ENCODE peak calls at places on chromosomes 5 and 9, in five cellular contexts. M is spleen, K is adrenal gland, A is endodermal cell, P is HAP-1. S is an unnamed sample. For H3K4me1, the result is how much of the 10 kb centered on the place peaks cover.

GRCh38 chr5:7856855-7857254 is 5.9 kb upstream of the CFAP90 start:
- DNase-seq in P (peak), A (peak), K (peak), M (no peak), S (peak)

GRCh38 chr9:137880160-137880975 is 2.8 kb downstream of the CACNA1B start:
- DNase-seq in K (no peak), A (no peak), M (no peak), P (no peak), S (no peak)

GRCh38 chr9:21770877-21771560 is 31.4 kb upstream of the MTAP start:
- DNase-seq in K (no peak), A (no peak), P (peak), M (no peak), S (no peak)

GRCh38 chr5:27313549-27313948 is 275.2 kb upstream of the CDH9 start:
- DNase-seq in M (no peak), P (no peak), K (no peak), A (no peak), S (no peak)

GRCh38 chr5:68418230-68418629 is 202.7 kb downstream of the PIK3R1 start:
- DNase-seq in A (no peak), K (no peak), M (no peak), P (no peak), S (no peak)

GRCh38 chr9:86557063-86557766 is 203.0 kb upstream of the TUT7 start:
- DNase-seq in A (no peak), P (no peak), M (no peak), K (no peak), S (no peak)

GRCh38 chr9:79170643-79171042 is 401.1 kb upstream of the TLE4 start:
- DNase-seq in M (no peak), A (no peak), P (no peak), K (no peak), S (no peak)

GRCh38 chr9:33676746-33677505 is 118.4 kb upstream of the PRSS3 start:
- DNase-seq in A (peak), K (peak), P (peak), M (peak), S (no peak)

GRCh38 chr5:131386779-131387178 is 122.9 kb downstream of the CDC42SE2 start:
- DNase-seq in K (no peak), A (no peak), M (no peak), P (no peak), S (no peak)

GRCh38 chr5:90191352-90192045 is 218.1 kb downstream of the CETN3 start:
- DNase-seq in A (no peak), P (no peak), M (no peak), K (no peak), S (no peak)

GRCh38 chr9:1960696-1961095 is 54.5 kb upstream of the SMARCA2 start:
- DNase-seq in P (no peak), M (no peak), A (no peak), K (no peak), S (no peak)

DNA sequence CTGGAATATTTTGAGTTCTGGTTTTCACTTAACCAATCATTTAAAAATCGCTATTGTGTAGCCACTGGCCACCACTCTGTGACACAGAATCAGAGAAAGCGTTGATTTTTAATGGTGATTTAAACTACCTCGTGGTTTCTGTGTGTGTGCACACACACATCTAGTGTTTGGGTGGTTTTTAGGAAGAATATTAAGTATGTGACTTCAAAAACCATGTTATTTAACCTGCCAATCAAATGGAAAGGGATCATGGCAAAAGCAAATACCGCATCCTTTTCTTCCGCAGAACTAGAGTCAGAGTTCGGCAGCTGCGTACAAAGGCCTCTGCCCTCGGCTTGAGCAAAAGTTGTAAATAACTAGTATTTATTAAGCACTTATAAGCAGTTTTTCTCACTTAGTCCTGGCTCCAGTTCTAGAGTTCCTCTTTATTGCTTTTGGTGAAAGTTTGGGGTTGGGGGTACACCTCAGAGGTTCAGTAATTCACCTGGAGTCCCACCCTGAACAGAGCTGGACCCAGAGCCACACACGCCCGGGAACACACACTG is 40.6 kb downstream of the HABP4 start:
- DNase-seq in M (no peak), K (no peak), P (no peak), A (no peak), S (no peak)
- H3K4me1 ChIP-seq in M (under half), K (under half), P (under half), A (under half), S (under half)

GRCh38 chr5:78662323-78662722 is 13.8 kb upstream of the LHFPL2 start:
- DNase-seq in P (no peak), A (no peak), M (no peak), K (no peak), S (no peak)
- H3K4me1 ChIP-seq in P (under half), A (under half), M (under half), K (under half), S (under half)

DNA sequence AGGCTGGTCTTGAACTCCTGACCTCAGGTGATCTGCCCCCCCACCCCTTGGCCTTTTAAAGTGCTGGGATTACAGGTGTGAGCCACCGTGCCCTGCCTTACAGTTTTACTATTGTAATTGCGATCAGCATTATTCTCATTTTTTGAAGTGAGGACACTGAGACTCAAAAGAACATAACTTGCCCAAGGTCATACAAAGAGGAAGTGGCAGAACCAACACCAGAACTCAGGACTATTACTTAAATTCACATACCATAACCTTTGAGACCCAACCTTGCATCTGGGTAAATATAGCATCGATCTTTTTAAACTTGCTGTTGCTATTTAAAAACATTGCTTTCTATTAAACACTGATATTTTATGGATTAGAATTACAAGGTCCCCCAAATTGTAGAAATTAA is 54.2 kb downstream of the FOXI1 start:
- DNase-seq in P (no peak), A (no peak), K (no peak), M (no peak), S (no peak)
- H3K4me1 ChIP-seq in P (under half), A (under half), K (under half), M (under half), S (under half)

GRCh38 chr5:178675922-178676321 is 49.1 kb upstream of the CLK4 start:
- DNase-seq in M (no peak), A (no peak), P (no peak), K (no peak), S (no peak)

GRCh38 chr5:178671745-178672144 is 44.9 kb upstream of the CLK4 start:
- DNase-seq in K (no peak), M (no peak), A (no peak), P (no peak), S (no peak)

GRCh38 chr5:178673801-178674200 is 47.0 kb upstream of the CLK4 start:
- DNase-seq in A (no peak), K (no peak), M (no peak), P (no peak), S (no peak)

GRCh38 chr5:178672635-178673034 is 45.8 kb upstream of the CLK4 start:
- DNase-seq in M (no peak), A (no peak), P (no peak), K (no peak), S (no peak)

DNA sequence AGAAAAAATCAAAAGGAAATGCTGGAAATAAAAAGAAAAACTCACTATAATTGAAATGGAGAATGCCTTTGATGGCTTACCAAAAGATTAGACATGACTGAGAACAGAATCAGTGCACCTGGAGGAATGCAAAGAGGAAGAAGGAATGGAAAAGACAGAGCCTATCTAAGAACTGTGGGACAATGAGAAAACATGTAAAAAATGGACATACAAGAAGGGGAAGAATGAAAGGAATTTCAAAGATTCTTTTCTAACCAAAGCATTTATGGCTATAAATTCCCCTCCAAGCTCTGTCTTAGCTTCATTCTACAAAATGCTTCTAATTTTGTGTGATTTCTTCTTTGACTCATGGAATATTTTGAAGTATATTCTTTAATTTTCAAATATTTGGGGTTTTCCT is 47.5 kb upstream of the CLK4 start:
- DNase-seq in K (no peak), A (no peak), P (no peak), M (no peak), S (no peak)
- H3K4me1 ChIP-seq in K (under half), A (under half), P (under half), M (under half), S (under half)

GRCh38 chr5:142671276-142671675 is 14.6 kb downstream of the FGF1 start:
- DNase-seq in M (no peak), K (no peak), P (no peak), A (no peak), S (no peak)

GRCh38 chr5:142667808-142668207 is 18.1 kb downstream of the FGF1 start:
- DNase-seq in M (no peak), K (no peak), A (peak), P (no peak), S (no peak)

GRCh38 chr5:142671801-142672200 is 14.1 kb downstream of the FGF1 start:
- DNase-seq in P (no peak), A (no peak), M (no peak), K (no peak), S (no peak)

GRCh38 chr5:142670811-142671210 is 15.1 kb downstream of the FGF1 start:
- DNase-seq in K (no peak), P (no peak), M (no peak), A (no peak), S (no peak)

GRCh38 chr5:142669479-142669878 is 16.4 kb downstream of the FGF1 start:
- DNase-seq in A (peak), P (no peak), M (no peak), K (no peak), S (no peak)
- H3K4me1 ChIP-seq in A (under half), P (under half), M (under half), K (under half), S (under half)

DNA sequence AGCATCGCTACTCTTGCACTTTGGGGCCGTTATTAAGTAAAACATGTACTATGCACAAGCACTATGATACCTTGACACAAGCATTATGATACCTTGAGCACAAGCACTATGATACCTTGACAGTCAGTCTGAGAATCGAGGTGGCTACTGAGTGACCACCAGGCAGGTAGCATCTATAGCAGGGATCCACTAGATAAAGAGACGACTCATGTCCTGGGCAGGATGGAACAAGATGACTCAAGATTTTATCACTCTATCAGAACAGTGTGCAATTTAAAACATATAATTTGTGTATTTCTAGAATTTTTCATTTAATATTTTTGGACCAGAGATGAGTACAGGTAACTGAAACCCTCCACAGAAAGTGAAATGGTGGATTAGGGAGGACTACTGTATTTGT is 16.9 kb downstream of the CHSY3 start:
- DNase-seq in K (no peak), M (no peak), P (no peak), A (no peak), S (no peak)
- H3K4me1 ChIP-seq in K (under half), M (under half), P (under half), A (under half), S (under half)

DNA sequence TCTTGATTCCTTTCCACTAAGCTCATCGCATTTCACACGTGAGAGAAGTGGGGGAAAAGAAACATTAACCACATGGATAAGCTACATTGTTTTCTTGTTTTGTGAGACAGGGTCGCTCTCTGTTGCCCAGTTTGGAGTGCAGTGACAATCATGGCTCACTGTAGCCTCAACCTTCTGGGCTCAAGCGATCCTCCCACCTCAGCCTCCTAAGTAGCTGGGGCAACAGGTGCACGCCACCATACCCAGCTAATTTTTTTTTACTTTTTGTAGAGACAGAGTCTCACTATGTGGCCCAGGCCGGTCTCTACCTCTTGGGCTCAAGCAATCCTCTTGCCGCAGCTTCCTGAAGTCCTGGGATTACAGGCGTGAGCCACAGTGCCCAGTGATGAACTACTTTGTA is 2.8 kb downstream of the OTULIN start:
- DNase-seq in A (no peak), M (no peak), K (no peak), P (no peak), S (no peak)
- H3K4me1 ChIP-seq in A (under half), M (half or more), K (under half), P (under half), S (under half)

DNA sequence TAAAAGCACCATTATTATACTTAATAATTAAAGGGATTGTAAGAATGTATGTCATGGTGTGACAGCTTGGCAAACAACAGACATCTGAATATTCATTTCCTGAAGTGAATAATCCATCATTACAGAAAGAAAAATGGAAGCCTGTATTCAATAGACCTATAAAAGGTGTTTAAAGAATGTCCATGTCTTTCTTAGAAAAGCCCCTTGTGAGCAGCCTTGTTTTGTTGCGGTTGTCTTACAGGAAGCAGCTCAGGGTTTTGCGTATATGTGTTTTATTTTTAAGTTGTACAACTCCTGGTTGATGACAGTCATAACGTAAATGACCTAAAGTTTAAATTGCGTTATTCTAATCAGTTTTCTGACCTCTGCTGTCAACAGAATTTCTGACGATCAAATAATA is 53.8 kb downstream of the CAST start:
- DNase-seq in K (no peak), A (no peak), P (no peak), M (no peak), S (no peak)
- H3K4me1 ChIP-seq in K (under half), A (under half), P (under half), M (half or more), S (under half)

GRCh38 chr5:149794338-149795023 is 64.4 kb downstream of the PPARGC1B start:
- DNase-seq in P (no peak), K (no peak), A (no peak), M (no peak), S (no peak)

GRCh38 chr5:149792963-149793362 is 62.9 kb downstream of the PPARGC1B start:
- DNase-seq in K (no peak), P (no peak), M (no peak), A (no peak), S (no peak)

GRCh38 chr5:149790276-149790675 is 60.2 kb downstream of the PPARGC1B start:
- DNase-seq in K (no peak), P (peak), M (no peak), A (no peak), S (no peak)

GRCh38 chr5:149791881-149792280 is 61.8 kb downstream of the PPARGC1B start:
- DNase-seq in M (no peak), K (no peak), P (no peak), A (no peak), S (no peak)

GRCh38 chr5:149792540-149792939 is 62.4 kb downstream of the PPARGC1B start:
- DNase-seq in K (no peak), M (no peak), P (no peak), A (no peak), S (no peak)
- H3K4me1 ChIP-seq in K (under half), M (under half), P (under half), A (under half), S (under half)

S was measured in iPS DF 6.9.